ENCODE peak calls at places on chromosome 6, in four cellular contexts. One of them, this sample, is unnamed.

GRCh38 chr6:161327360-161327953 is 53.6 kb upstream of the AGPAT4 start:
- DNase-seq in right lobe of liver: no peak
- DNase-seq in uterus: no peak
- DNase-seq in stomach: no peak
- DNase-seq in this sample: no peak

GRCh38 chr6:34273242-34273805 is 24.5 kb upstream of the SMIM29 start:
- DNase-seq in right lobe of liver: no peak
- DNase-seq in uterus: no peak
- DNase-seq in stomach: peak
- DNase-seq in this sample: peak

GRCh38 chr6:78561015-78561414 is 306.3 kb upstream of the IRAK1BP1 start:
- DNase-seq in right lobe of liver: no peak
- DNase-seq in uterus: no peak
- DNase-seq in stomach: no peak
- DNase-seq in this sample: no peak

GRCh38 chr6:44485601-44486000 is 98.1 kb downstream of the CDC5L start:
- DNase-seq in right lobe of liver: no peak
- DNase-seq in uterus: no peak
- DNase-seq in stomach: no peak
- DNase-seq in this sample: no peak

GRCh38 chr6:35152067-35152707 is 11.0 kb upstream of the TCP11 start:
- DNase-seq in right lobe of liver: no peak
- DNase-seq in uterus: no peak
- DNase-seq in stomach: no peak
- DNase-seq in this sample: no peak

GRCh38 chr6:152983637-152984386 is 971 bp upstream of the FBXO5 start:
- DNase-seq in right lobe of liver: peak
- DNase-seq in uterus: peak
- DNase-seq in stomach: peak
- DNase-seq in this sample: peak

GRCh38 chr6:43972915-43973304 is 154.3 kb downstream of the MRPL14 start:
- DNase-seq in right lobe of liver: peak
- DNase-seq in uterus: peak
- DNase-seq in stomach: peak
- DNase-seq in this sample: peak

GRCh38 chr6:169707772-169708171 is 5.8 kb downstream of the C6orf120 start:
- DNase-seq in right lobe of liver: no peak
- DNase-seq in uterus: no peak
- DNase-seq in stomach: no peak
- DNase-seq in this sample: no peak

GRCh38 chr6:140271759-140272377 is 897.4 kb upstream of the CITED2 start:
- DNase-seq in right lobe of liver: no peak
- DNase-seq in uterus: no peak
- DNase-seq in stomach: no peak
- DNase-seq in this sample: no peak

GRCh38 chr6:17179246-17180073 is 77.6 kb downstream of the STMND1 start:
- DNase-seq in right lobe of liver: no peak
- DNase-seq in uterus: no peak
- DNase-seq in stomach: no peak
- DNase-seq in this sample: no peak

GRCh38 chr6:153790881-153791473 is 248.1 kb upstream of the OPRM1 start:
- DNase-seq in right lobe of liver: no peak
- DNase-seq in uterus: no peak
- DNase-seq in stomach: no peak
- DNase-seq in this sample: no peak

GRCh38 chr6:148240463-148240845 is 102.2 kb upstream of the SASH1 start:
- DNase-seq in right lobe of liver: no peak
- DNase-seq in uterus: no peak
- DNase-seq in stomach: no peak
- DNase-seq in this sample: no peak
- H3K27ac ChIP-seq in right lobe of liver: no peak
- H3K27ac ChIP-seq in uterus: peak
- H3K27ac ChIP-seq in stomach: peak
- H3K27ac ChIP-seq in this sample: no peak

DNA sequence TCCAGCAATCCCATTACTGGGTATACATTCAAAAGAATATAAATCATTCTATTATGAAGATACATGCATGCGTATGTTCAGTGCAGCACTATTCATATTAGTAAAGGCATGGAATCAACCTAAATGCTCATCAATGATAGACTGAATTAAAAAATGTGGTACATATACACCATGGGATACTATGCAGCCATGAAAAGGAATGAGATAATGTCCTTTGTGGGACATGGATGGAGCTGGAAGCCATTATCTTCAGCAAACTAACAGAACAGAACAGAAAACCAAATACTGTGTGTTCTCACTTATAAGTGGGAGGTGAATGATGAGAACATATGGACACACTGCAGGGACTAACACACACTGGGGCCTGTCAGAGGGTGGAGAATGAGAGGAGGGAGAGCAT is 261.6 kb downstream of the GMDS start:
- DNase-seq in right lobe of liver: no peak
- DNase-seq in uterus: no peak
- DNase-seq in stomach: no peak
- DNase-seq in this sample: no peak
- TF ChIP-seq CTCF in right lobe of liver: no peak
- TF ChIP-seq CTCF in uterus: no peak
- TF ChIP-seq CTCF in stomach: no peak
- TF ChIP-seq CTCF in this sample: no peak

DNA sequence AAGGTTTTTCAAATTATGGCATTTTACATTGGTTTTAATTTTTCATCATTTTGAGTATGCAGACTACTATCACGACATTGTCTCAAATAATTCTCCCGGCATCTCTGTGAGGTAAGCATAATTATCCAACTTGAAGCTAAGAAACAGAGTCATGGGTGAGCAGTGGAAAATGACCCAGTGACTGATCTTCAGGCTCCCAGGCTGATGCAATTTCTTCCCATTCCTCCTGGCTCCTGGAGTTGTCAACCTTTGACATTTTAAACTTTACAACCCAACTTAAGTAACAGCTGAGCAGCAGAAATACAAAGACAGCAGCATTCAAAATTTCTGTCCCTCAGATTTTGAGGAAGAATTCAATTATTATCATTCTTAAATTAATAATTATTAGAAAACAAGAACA is 13.6 kb upstream of the LAMA4 start:
- DNase-seq in right lobe of liver: no peak
- DNase-seq in uterus: no peak
- DNase-seq in stomach: no peak
- DNase-seq in this sample: no peak
- H3K27ac ChIP-seq in right lobe of liver: no peak
- H3K27ac ChIP-seq in uterus: peak
- H3K27ac ChIP-seq in stomach: peak
- H3K27ac ChIP-seq in this sample: no peak

DNA sequence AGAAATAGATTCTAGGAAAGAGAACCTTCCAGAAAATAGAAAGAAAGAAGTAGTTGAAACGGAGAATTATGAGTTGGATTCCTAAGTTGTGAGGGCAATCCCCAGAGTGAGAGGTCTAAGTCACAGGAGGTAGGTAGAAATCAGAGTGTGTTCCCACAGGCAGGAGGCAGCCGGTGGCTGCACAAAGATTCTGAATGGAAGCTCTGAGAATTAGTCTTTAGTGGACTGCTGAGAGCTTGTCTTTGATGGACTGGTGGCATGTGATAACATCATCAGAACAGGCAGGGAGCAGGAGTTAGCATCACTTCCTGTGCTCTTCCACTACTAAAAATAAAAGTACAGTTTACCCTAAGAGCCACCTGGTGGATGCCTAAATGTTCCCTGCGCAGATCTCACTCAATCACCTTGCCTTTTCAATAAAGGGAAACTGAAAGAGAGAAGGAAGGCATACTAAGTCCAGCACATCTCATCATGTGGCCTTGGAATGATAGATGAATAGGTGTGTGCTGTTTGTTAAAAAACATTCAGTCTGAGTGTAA is 294.6 kb upstream of the POU3F2 start:
- DNase-seq in right lobe of liver: no peak
- DNase-seq in uterus: no peak
- DNase-seq in stomach: no peak
- DNase-seq in this sample: no peak
- TF ChIP-seq CTCF in right lobe of liver: no peak
- TF ChIP-seq CTCF in uterus: no peak
- TF ChIP-seq CTCF in stomach: no peak
- TF ChIP-seq CTCF in this sample: no peak

GRCh38 chr6:163766936-163767335 is 352.4 kb downstream of the QKI start:
- DNase-seq in right lobe of liver: no peak
- DNase-seq in uterus: no peak
- DNase-seq in stomach: no peak
- DNase-seq in this sample: no peak

GRCh38 chr6:163765326-163765725 is 350.8 kb downstream of the QKI start:
- DNase-seq in right lobe of liver: no peak
- DNase-seq in uterus: no peak
- DNase-seq in stomach: no peak
- DNase-seq in this sample: no peak

GRCh38 chr6:163760860-163761259 is 346.3 kb downstream of the QKI start:
- DNase-seq in right lobe of liver: no peak
- DNase-seq in uterus: no peak
- DNase-seq in stomach: no peak
- DNase-seq in this sample: peak

GRCh38 chr6:163761491-163761890 is 347.0 kb downstream of the QKI start:
- DNase-seq in right lobe of liver: no peak
- DNase-seq in uterus: no peak
- DNase-seq in stomach: no peak
- DNase-seq in this sample: no peak

GRCh38 chr6:163764565-163764964 is 350.0 kb downstream of the QKI start:
- DNase-seq in right lobe of liver: no peak
- DNase-seq in uterus: no peak
- DNase-seq in stomach: no peak
- DNase-seq in this sample: peak
- H3K27ac ChIP-seq in right lobe of liver: no peak
- H3K27ac ChIP-seq in uterus: no peak
- H3K27ac ChIP-seq in stomach: no peak
- H3K27ac ChIP-seq in this sample: peak

GRCh38 chr6:133240511-133241087 is 558 bp upstream of the EYA4 start:
- DNase-seq in right lobe of liver: no peak
- DNase-seq in uterus: no peak
- DNase-seq in stomach: no peak
- DNase-seq in this sample: no peak
- TF ChIP-seq CTCF in right lobe of liver: no peak
- TF ChIP-seq CTCF in uterus: no peak
- TF ChIP-seq CTCF in stomach: no peak
- TF ChIP-seq CTCF in this sample: no peak

GRCh38 chr6:157953580-157954091 is 28.0 kb upstream of the SYNJ2 start:
- DNase-seq in right lobe of liver: no peak
- DNase-seq in uterus: no peak
- DNase-seq in stomach: no peak
- DNase-seq in this sample: no peak
- H3K27ac ChIP-seq in right lobe of liver: peak
- H3K27ac ChIP-seq in uterus: peak
- H3K27ac ChIP-seq in stomach: peak
- H3K27ac ChIP-seq in this sample: no peak